ENCODE peak calls at places on chromosomes 6 and 20, in four cellular contexts. T is K562, L is SK-N-SH, F is HepG2. K is an unnamed sample.

GRCh38 chr6:45982280-45983036 is 33.2 kb downstream of the CLIC5 start:
- DNase-seq in T (no peak), L (no peak), F (no peak), K (no peak)

GRCh38 chr6:38080889-38081288 is 261.4 kb downstream of the ZFAND3 start:
- DNase-seq in L (no peak), F (peak), T (no peak), K (no peak)

GRCh38 chr6:82987416-82987815 is 78.2 kb downstream of the UBE3D start:
- DNase-seq in L (no peak), T (no peak), F (no peak), K (no peak)

GRCh38 chr6:39426057-39426592 is 103.6 kb upstream of the KCNK16 start:
- DNase-seq in T (no peak), F (no peak), L (no peak), K (no peak)

GRCh38 chr6:28885149-28885738 is 38.5 kb downstream of the TRIM27 start:
- DNase-seq in L (peak), T (no peak), F (peak), K (no peak)

GRCh38 chr6:75207211-75207984 is 1.5 kb upstream of the COL12A1 start:
- DNase-seq in L (peak), F (no peak), T (no peak), K (peak)

GRCh38 chr6:154705471-154706113 is 27.6 kb upstream of the SCAF8 start:
- DNase-seq in F (no peak), T (no peak), L (no peak), K (no peak)

GRCh38 chr6:35804996-35805736 is at the start of gene LHFPL5:
- DNase-seq in T (peak), L (peak), F (peak), K (peak)

GRCh38 chr6:151537561-151537960 is 43.7 kb downstream of the CCDC170 start:
- DNase-seq in L (no peak), F (no peak), T (no peak), K (no peak)

GRCh38 chr6:46190889-46191288 is 20.1 kb upstream of the ENPP5 start:
- DNase-seq in F (no peak), L (no peak), T (no peak), K (no peak)

GRCh38 chr6:4349323-4349722 is 213.9 kb upstream of the ECI2 start:
- DNase-seq in F (no peak), L (no peak), T (no peak), K (no peak)

GRCh38 chr6:43506667-43507471 is 3.3 kb downstream of the LRRC73 start:
- DNase-seq in T (peak), F (peak), L (peak), K (peak)

GRCh38 chr20:59725476-59726119 is 121.3 kb downstream of the PHACTR3 start:
- DNase-seq in T (no peak), L (no peak), F (no peak), K (no peak)

GRCh38 chr20:21229163-21229562 is 74.0 kb upstream of the XRN2 start:
- DNase-seq in L (no peak), F (no peak), T (no peak), K (no peak)

GRCh38 chr20:41631826-41632225 is 13.6 kb upstream of the CHD6 start:
- DNase-seq in T (no peak), L (no peak), F (no peak), K (no peak)

GRCh38 chr6:42981866-42982265 is 2.5 kb upstream of the PPP2R5D start:
- DNase-seq in F (no peak), L (no peak), T (no peak), K (no peak)

GRCh38 chr6:3228791-3229565 is 1.5 kb upstream of the TUBB2B start:
- DNase-seq in T (peak), F (no peak), L (no peak), K (peak)

GRCh38 chr6:1313364-1313754 is 1.5 kb downstream of the FOXQ1 start:
- DNase-seq in L (no peak), F (no peak), T (no peak), K (no peak)

GRCh38 chr20:63911171-63911570 is 16.2 kb downstream of the DNAJC5 start:
- DNase-seq in T (no peak), F (no peak), L (no peak), K (no peak)

GRCh38 chr20:10648651-10649050 is 25.1 kb downstream of the JAG1 start:
- DNase-seq in T (no peak), L (no peak), F (no peak), K (no peak)

GRCh38 chr6:31113861-31114539 is 600 bp upstream of the PSORS1C1 start:
- DNase-seq in T (no peak), F (no peak), L (no peak), K (no peak)

GRCh38 chr20:47476452-47476851 is 25.2 kb upstream of the NCOA3 start:
- DNase-seq in L (no peak), F (no peak), T (no peak), K (no peak)

GRCh38 chr6:153032255-153032882 is 29.9 kb upstream of the MTRF1L start:
- DNase-seq in T (no peak), L (peak), F (peak), K (no peak)

GRCh38 chr6:24935323-24935722 is 437 bp downstream of the RIPOR2 start:
- DNase-seq in L (no peak), F (no peak), T (no peak), K (no peak)

GRCh38 chr20:36591854-36592641 is 13.5 kb upstream of the RAB5IF start:
- DNase-seq in F (peak), L (peak), T (peak), K (peak)

GRCh38 chr20:46158476-46158987 is 40.4 kb downstream of the CD40 start:
- DNase-seq in F (no peak), L (no peak), T (no peak), K (no peak)

GRCh38 chr20:43744121-43744520 is 17.3 kb upstream of the GTSF1L start:
- DNase-seq in T (no peak), L (no peak), F (no peak), K (no peak)

GRCh38 chr20:10316582-10316981 is 98.0 kb downstream of the SNAP25 start:
- DNase-seq in T (peak), F (peak), L (no peak), K (no peak)

GRCh38 chr6:7504041-7504440 is 37.4 kb upstream of the DSP start:
- DNase-seq in L (no peak), T (no peak), F (no peak), K (no peak)

GRCh38 chr6:7505196-7505699 is 36.2 kb upstream of the DSP start:
- DNase-seq in L (peak), F (peak), T (no peak), K (peak)

GRCh38 chr6:7502743-7503142 is 38.7 kb upstream of the DSP start:
- DNase-seq in F (no peak), L (no peak), T (no peak), K (no peak)

GRCh38 chr6:7496266-7496875 is 45.1 kb upstream of the DSP start:
- DNase-seq in F (no peak), T (no peak), L (no peak), K (no peak)

DNA sequence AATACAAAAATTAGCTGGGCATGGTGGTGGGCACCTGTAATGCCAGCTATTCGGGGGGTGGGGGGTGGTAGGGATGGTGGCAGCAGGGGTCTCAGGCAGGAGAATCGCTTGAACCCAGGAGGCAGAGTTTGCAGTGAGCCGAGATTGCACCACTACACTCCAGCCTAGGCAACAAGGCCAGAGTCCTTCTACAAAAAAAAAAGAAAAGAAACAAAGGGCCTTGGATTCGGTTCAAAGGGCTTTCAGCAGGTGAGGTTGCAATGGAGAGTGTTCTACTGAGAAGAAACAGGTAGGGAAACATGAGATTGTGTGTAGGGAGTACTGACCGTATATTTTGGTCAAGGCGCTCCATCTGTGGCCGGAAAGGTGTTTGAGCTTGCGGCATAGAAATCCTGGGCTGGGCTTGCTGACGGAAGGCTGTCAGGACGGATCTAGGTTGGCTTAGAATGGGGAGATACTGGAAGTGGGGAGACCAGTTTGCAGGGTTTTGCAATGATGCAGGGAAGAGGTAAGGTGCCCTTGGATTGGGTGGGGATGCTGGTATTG is 40.7 kb upstream of the DSP start:
- DNase-seq in L (no peak), T (no peak), F (no peak), K (no peak)
- TF ChIP-seq FOXJ3 in L (no peak), T (no peak), F (no peak), K (no peak)

DNA sequence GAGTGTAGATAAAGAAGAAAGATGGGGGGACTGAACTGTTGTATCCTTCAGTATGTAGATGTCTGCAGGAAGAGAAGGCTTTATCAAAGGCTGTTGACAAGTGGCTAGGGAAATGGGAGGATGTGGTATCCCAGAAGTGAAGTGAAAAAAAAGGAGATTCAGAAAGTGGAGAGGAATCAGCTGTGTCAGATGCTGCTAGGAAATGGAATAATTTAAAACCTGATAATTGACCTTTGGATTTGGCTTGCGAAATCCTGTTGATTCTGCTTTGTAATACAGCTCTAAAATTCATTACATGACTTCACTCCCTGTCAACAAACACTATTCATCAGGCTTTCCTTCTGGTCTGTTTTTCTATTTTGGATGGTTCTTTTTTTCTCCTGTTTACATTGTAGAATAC is 41.7 kb downstream of the PHF3 start:
- DNase-seq in F (peak), T (no peak), L (no peak), K (no peak)
- TF ChIP-seq FOXJ3 in F (no peak), T (no peak), L (no peak), K (no peak)

DNA sequence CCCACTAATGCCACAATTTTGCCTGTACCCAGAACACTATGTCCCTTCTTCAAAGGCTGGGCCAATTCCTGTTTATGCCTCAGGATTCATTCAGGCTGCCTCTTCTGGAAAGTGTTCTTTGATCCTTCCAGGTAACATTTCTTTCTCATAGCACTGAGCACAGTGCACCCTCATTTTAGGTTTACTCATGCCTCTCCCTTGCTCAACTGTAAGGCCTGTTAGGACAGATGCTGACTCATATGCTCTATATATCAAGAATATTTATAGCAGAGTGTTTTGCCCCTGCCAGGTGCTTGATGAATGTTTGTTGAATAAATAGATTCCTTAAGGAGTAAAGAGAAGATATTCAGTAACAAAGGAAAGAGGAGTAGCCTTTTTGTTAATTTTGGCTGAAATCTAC is 263.9 kb downstream of the PHF3 start:
- DNase-seq in L (no peak), F (no peak), T (no peak), K (no peak)
- TF ChIP-seq FOXJ3 in L (no peak), F (no peak), T (no peak), K (no peak)

GRCh38 chr6:21856844-21857243 is 263.3 kb downstream of the SOX4 start:
- DNase-seq in L (no peak), F (no peak), T (no peak), K (no peak)
- TF ChIP-seq FOXJ3 in L (no peak), F (no peak), T (no peak), K (no peak)

GRCh38 chr6:133254552-133255228 is 13.5 kb downstream of the EYA4 start:
- DNase-seq in F (no peak), T (no peak), L (no peak), K (no peak)
- TF ChIP-seq FOXJ3 in F (no peak), T (no peak), L (no peak), K (no peak)

DNA sequence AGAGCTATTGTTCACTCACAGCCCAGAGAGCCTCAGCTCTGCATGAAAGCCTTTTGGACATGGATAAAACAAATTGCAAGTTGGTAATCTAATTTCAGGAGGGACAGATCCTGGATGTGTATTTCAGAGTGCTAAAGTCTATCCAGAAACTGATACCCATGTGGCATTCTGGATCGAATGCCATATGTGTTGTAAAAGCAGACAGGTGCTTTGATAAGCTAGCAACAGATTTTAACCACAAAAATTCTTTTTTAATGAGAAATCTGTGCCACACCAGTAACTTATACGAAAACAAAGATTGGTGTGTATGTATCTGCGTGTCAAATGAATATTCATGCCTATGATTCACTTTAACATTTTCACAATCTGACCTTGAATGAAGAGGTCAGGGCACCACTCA is 936.6 kb upstream of the MAP3K7 start:
- DNase-seq in T (no peak), L (no peak), F (no peak), K (no peak)
- TF ChIP-seq FOXJ3 in T (no peak), L (no peak), F (no peak), K (no peak)

DNA sequence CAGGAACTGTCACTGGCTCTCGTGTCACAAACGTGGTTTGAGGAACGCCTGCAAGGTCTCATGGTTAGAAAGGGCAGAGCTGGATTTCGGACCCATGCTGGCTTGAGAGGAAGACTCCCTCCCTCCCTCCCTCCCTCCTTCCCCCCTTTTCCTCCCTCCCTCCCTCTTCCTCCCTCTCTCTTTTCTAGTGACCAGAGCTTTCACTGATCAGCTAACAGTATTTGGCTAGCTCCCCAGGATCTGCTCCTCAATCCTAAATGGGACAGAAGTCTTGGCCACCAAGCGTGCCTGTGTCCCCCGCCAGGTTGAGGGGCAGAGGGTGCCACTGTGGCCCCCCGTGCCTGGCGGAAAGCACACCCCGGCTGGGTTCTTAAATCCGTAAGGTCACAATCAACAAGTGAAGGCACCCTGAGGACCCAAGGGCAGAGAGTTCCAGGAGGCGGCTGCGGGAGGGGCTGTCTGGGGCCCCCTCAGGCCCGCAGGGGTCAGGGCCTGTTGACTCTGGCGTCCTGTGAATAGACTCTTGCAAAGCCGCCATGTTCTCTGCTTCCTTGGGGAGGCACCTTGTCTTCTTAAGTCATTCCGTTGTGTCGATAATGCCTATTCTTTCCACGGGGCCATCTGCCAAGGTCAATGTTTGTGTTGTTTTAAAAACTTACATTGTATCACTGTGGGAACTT is 38.9 kb upstream of the STX16 start:
- DNase-seq in T (no peak), L (no peak), F (no peak), K (no peak)
- TF ChIP-seq FOXJ3 in T (no peak), L (no peak), F (no peak), K (no peak)

DNA sequence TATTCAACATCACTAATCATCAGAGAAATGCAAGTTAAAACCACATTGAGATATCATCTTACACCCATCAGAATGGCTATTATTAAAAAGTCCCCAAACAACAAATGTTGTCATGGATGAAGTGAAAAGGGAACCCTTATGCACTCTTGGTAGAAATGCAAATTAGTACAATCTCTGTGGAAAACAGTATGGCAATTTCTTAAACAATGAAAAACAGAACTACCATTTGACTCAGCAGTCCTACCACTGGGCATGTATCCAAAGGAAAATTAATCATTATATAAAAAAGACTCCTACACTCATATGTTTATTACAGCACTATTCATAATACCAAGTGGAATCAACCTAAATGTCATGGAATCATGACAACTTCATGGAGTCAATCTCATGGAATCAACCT is 611.3 kb upstream of the GJE1 start:
- DNase-seq in T (no peak), F (no peak), L (no peak), K (no peak)
- TF ChIP-seq FOXJ3 in T (no peak), F (no peak), L (no peak), K (no peak)

GRCh38 chr20:61868466-61869090 is 197.1 kb downstream of the TAF4 start:
- DNase-seq in T (no peak), F (no peak), L (no peak), K (no peak)
- TF ChIP-seq FOXJ3 in T (no peak), F (no peak), L (no peak), K (no peak)

GRCh38 chr6:130863415-130864230 is 36.4 kb downstream of the SMLR1 start:
- DNase-seq in L (no peak), F (peak), T (no peak), K (no peak)
- TF ChIP-seq FOXJ3 in L (no peak), F (peak), T (no peak), K (no peak)